ENCODE peak calls at places on chromosomes 1 and 21, in seven cellular contexts. K is colonic mucosa, E is endodermal cell, R is psoas muscle, X is A549, M is choroid plexus epithelial cell, G is A673. L is an unnamed sample.

GRCh38 chr1:180593382-180593781 is 34.6 kb downstream of the OVAAL start:
- DNase-seq in M (no peak), X (no peak), R (no peak), K (no peak), G (no peak), E (no peak), L (no peak)

GRCh38 chr1:200005160-200005559 is 22.4 kb upstream of the NR5A2 start:
- DNase-seq in E (no peak), K (no peak), X (no peak), G (no peak), R (no peak), M (no peak), L (no peak)

GRCh38 chr1:235888119-235888643 is 21.5 kb upstream of the LYST start:
- DNase-seq in M (no peak), R (no peak), G (no peak), X (no peak), K (no peak), E (no peak), L (no peak)

GRCh38 chr21:34159617-34159883 is 86.2 kb downstream of the MRPS6 start:
- DNase-seq in E (no peak), R (no peak), K (no peak), M (no peak), X (no peak), G (no peak), L (no peak)

GRCh38 chr1:186605762-186606350 is 74.4 kb downstream of the PTGS2 start:
- DNase-seq in R (no peak), G (peak), X (no peak), M (peak), K (peak), E (peak), L (peak)

GRCh38 chr21:41388259-41388658 is 26.4 kb downstream of the MX2 start:
- DNase-seq in E (no peak), M (no peak), R (no peak), X (no peak), G (no peak), K (no peak), L (no peak)

GRCh38 chr21:34688145-34688544 is 19.4 kb downstream of the CLIC6 start:
- DNase-seq in R (no peak), E (no peak), K (no peak), X (peak), M (no peak), G (peak), L (peak)

GRCh38 chr1:150366416-150367296 is 2.7 kb downstream of the RPRD2 start:
- DNase-seq in K (no peak), E (no peak), G (peak), M (no peak), X (no peak), R (no peak), L (no peak)

GRCh38 chr1:224132901-224133300 is 19.0 kb downstream of the FBXO28 start:
- DNase-seq in E (no peak), R (no peak), M (no peak), K (no peak), G (no peak), X (no peak), L (no peak)

GRCh38 chr1:156146749-156147405 is 6.5 kb upstream of the SEMA4A start:
- DNase-seq in M (no peak), G (no peak), E (no peak), R (no peak), X (no peak), K (no peak), L (no peak)

DNA sequence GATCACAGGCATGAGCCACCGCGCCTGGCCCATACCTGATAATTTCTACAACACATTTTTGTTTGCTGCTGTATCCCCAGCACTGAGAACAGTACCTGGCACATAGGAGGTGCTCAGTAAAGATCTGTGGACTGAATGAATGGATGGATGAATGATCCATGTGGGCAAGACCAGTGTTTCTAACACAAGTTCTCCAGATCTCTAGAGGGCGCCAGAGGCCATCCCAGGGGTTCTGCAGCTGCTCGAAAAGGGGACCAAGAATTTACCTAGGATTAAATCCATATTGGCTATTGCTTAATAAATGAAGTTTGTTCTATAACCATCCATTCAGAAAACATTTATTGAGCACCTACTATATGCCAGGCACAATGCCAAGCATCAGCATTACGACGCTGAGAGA is 167.7 kb downstream of the ACTL8 start:
- DNase-seq in E (peak), G (peak), K (peak), X (peak), R (peak), M (peak), L (peak)
- TF ChIP-seq CTCF in E (peak), G (peak), K (peak), X (peak), R (no peak), M (peak), L (peak)

GRCh38 chr1:66282343-66282852 is 251.6 kb upstream of the SGIP1 start:
- DNase-seq in R (no peak), K (no peak), G (peak), E (no peak), X (no peak), M (peak), L (no peak)
- TF ChIP-seq CTCF in R (no peak), K (no peak), G (peak), E (no peak), X (peak), M (peak), L (no peak)

DNA sequence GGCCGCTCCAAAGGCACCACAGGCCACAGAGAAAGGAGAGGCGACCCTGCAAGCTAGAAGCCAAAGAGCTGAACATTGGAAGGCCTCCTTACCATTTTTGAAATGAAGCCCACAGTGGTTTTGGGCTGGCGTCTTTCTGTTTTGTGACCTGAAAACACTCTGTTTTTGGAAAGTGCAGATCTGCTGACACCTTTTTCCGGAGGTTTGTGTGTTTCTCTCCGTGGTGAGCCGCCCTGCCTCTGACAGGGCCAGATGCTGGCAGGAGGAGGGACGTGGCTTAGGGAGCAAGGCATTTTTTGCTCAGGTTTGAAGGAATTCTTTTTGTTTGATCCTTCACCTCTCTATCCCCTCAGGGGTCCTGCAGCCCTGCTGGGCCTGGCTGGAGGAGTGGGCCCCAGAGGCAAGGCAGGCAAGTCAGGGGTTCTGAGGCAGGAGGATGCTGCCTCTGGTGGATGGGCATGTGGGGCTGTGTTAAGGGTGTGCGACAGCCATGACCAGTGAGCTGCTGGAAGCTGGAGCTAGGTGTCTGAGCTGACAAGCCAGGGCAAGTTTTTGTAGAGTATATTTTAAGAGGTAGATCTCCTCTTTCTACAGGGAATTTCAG is 133.8 kb downstream of the CAMTA1 start:
- DNase-seq in X (no peak), K (no peak), E (no peak), R (no peak), G (no peak), M (no peak), L (no peak)
- TF ChIP-seq CTCF in X (no peak), K (no peak), E (no peak), R (no peak), G (no peak), M (no peak), L (no peak)

GRCh38 chr1:106975944-106976343 is 80.5 kb upstream of the PRMT6 start:
- DNase-seq in E (peak), K (no peak), G (peak), X (no peak), R (no peak), M (peak), L (no peak)
- TF ChIP-seq CTCF in E (peak), K (no peak), G (peak), X (no peak), R (no peak), M (peak), L (no peak)

GRCh38 chr1:226407199-226407496 is 745 bp downstream of the PARP1 start:
- DNase-seq in M (no peak), K (no peak), G (no peak), R (no peak), X (no peak), E (no peak), L (no peak)

GRCh38 chr1:226406401-226406881 is 1.5 kb downstream of the PARP1 start:
- DNase-seq in K (no peak), X (peak), R (no peak), E (no peak), G (no peak), M (peak), L (no peak)

GRCh38 chr1:226409392-226409791 is 1.5 kb upstream of the PARP1 start:
- DNase-seq in E (peak), G (no peak), R (no peak), M (no peak), K (no peak), X (no peak), L (no peak)

GRCh38 chr1:226407497-226408284 is at the start of gene PARP1:
- DNase-seq in M (peak), E (peak), X (peak), K (peak), R (peak), G (peak), L (peak)

DNA sequence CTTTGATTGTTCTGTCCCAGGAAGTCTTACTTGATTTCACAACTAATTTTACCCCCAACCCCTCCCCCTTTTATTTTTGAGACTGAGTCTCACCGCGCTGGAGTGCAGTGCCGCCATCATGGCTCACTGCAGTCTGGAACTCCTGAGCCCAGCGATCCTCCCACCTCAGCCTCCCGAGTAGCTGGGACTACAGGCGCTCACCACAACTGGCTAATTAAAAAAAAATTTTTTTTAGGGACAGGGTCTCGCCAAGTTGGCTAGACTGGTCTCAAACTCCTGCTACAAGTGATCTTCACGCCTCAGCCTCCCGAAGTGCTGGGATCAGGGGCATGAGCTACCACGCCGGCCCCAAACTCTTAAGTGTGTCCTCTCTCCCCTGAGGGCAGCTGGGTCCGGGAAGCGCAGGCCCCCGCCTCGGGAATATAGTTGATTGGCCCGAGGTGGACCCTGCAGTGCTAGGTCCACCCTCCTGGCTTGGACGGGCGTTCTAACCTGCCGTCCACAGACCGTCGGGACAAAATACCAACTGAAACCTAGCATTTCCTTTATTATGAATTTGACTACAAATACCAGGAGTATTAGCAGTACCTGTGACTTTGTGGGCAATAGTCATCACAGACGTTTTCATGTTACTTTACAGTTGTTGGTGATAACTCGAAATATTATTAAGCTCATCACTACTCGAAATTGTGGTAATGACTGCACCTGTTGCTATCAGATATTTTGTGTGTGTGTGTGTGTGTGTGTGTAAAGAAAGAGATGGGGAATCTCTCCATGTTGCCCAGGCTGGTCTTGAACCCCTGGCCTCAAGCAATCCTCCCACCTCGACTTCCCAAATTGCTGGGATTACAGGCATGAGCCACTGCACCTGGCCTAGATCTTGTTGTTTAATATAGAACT is 642 bp upstream of the PARP1 start:
- DNase-seq in R (no peak), M (no peak), X (no peak), E (peak), K (peak), G (no peak), L (no peak)
- TF ChIP-seq CTCF in R (no peak), M (no peak), X (no peak), E (no peak), K (no peak), G (no peak), L (peak)

DNA sequence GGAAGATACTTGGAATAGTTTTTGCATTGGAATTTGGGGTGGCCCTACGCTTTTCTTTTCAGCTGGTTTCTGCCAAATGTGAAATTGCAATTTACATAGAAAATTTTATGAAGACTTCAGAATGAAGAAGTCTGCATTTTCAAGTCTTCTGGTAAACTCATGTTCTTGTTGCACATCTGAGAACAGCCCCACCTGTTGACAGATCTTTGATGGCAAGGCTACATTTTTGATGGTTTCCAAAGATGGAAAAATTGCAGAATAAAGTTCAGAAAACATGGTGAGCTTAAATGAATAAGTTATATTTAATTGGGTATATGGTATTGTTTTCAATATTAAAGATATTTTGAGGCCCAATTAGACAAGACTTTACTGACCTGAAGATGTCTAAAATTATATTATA is 25.4 kb downstream of the OLFM3 start:
- DNase-seq in M (peak), G (peak), K (no peak), X (no peak), R (no peak), E (no peak), L (no peak)
- TF ChIP-seq CTCF in M (peak), G (peak), K (no peak), X (no peak), R (no peak), E (peak), L (no peak)

DNA sequence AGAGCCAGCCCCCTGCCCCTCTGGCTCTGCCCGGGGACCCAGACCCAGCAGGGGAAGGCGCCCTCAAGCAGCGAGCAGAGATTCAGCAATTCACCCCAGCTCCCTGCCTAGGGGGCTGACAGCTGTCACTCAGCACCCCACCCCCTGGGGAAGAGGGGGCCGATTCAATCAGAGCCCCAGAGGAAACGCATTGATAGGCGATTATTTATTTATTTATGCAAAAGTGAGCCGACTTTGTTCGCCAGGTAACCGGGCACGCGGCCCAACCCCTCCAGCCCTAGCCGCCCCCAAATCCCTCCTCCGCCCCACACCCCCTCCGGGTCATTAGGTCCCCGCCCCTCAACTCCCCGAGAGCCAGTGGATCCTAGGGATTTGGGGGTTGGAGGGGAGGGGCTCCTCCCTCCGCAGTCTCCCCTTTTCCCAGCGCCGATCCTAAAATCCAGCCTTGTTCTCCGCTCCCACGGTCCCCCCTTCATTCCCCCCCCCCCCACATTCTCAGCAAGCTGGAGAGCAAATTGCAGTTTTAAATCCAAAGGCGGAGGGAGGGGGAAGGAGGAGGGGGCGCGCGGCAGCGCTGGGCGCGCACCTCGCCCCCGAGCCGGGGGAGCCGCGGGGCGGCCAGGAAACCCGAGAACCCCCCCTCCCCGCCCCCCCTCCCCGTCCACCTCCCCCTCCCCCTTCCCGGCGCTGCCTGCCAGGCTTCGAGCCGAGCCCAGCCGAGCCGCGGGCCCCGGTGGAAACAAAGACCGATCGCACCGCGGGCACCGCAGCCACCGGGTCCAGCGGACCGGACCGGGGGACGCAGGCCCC is 1.2 kb downstream of the AHDC1 start:
- DNase-seq in M (peak), E (peak), X (peak), K (peak), G (peak), R (peak), L (peak)
- TF ChIP-seq CTCF in M (no peak), E (no peak), X (no peak), K (no peak), G (no peak), R (no peak), L (no peak)

GRCh38 chr1:56557746-56558145 is 21.6 kb downstream of the PLPP3 start:
- DNase-seq in X (no peak), K (no peak), R (no peak), M (no peak), G (no peak), E (no peak), L (no peak)

GRCh38 chr1:56561227-56562019 is 17.9 kb downstream of the PLPP3 start:
- DNase-seq in E (no peak), M (no peak), G (no peak), X (no peak), K (no peak), R (no peak), L (no peak)

GRCh38 chr1:56550132-56550531 is 29.2 kb downstream of the PLPP3 start:
- DNase-seq in R (no peak), E (peak), G (no peak), K (no peak), X (no peak), M (no peak), L (no peak)

GRCh38 chr1:56551691-56552090 is 27.7 kb downstream of the PLPP3 start:
- DNase-seq in X (no peak), G (no peak), K (no peak), E (no peak), M (no peak), R (no peak), L (no peak)

DNA sequence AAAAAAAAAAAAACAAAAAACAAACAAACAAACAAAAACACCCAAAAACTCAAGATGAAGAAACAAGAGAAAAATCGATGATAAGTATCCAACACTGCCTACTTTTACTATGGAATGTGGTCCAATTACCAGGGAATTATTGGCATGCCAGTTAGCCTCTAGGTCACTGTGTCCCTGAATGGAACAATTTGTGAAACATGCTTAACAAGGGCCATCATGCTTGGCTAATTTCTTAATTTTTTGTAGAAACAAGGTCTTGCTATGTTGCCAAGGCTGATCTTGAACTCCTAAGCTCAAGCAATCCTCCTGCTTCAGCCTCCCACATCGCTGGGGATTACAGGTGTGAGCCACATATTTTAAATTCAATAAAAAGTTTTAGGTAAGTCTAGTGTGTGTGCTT is 23.9 kb downstream of the PLPP3 start:
- DNase-seq in R (no peak), X (no peak), K (no peak), G (no peak), M (no peak), E (no peak), L (no peak)
- TF ChIP-seq CTCF in R (no peak), X (no peak), K (no peak), G (no peak), M (no peak), E (no peak), L (no peak)